ENCODE peak calls at places on chromosomes 2 and 18, in seven cellular contexts. E is COR-L47; H is posterior cingulate gyrus; Z is HT1080; Y is activated T-helper 1 cell treated with anti-CD3 and anti-CD28 coated beads, Interleukin-12 subunit alpha, Interleukin-12 subunit beta, Interleukin-2, Interleukin-4 antibody, amounts not matched to agents 30 ng/mL and 10 ng/mL and 1 ng/mL, durations not matched to agents 14 hours and 24 hours and 36 hours; M is endothelial cell of umbilical vein; D is aorta. J is an unnamed sample.

GRCh38 chr2:100124746-100125145 is 17.6 kb downstream of the AFF3 start:
- DNase-seq in Y (no peak), D (no peak), E (no peak), M (no peak), H (no peak), Z (peak), J (no peak)

GRCh38 chr2:77458216-77458615 is 64.0 kb downstream of the LRRTM4 start:
- DNase-seq in M (no peak), Z (no peak), D (no peak), H (peak), Y (no peak), E (no peak), J (no peak)

GRCh38 chr2:200225943-200226342 is 80.5 kb upstream of the SPATS2L start:
- DNase-seq in E (no peak), M (no peak), Y (no peak), D (no peak), H (no peak), Z (no peak), J (no peak)

GRCh38 chr18:48680339-48680738 is 141.5 kb downstream of the CTIF start:
- DNase-seq in D (peak), E (no peak), M (peak), Y (no peak), H (no peak), Z (no peak), J (peak)

GRCh38 chr2:240791211-240791800 is 28.7 kb downstream of the KIF1A start:
- DNase-seq in H (peak), Y (no peak), M (no peak), Z (no peak), D (peak), E (no peak), J (peak)

GRCh38 chr2:230128943-230129342 is 60.2 kb upstream of the SLC16A14 start:
- DNase-seq in M (no peak), H (no peak), E (no peak), Z (no peak), Y (no peak), D (no peak), J (no peak)

GRCh38 chr18:45686892-45687611 is 36.9 kb upstream of the SLC14A1 start:
- DNase-seq in H (no peak), D (no peak), Z (no peak), Y (peak), M (no peak), E (no peak), J (no peak)

GRCh38 chr2:230220347-230220969 is 674 bp upstream of the SP110 start:
- DNase-seq in D (no peak), Z (no peak), E (no peak), M (no peak), Y (no peak), H (no peak), J (no peak)

GRCh38 chr18:13003466-13003896 is 12.3 kb downstream of the CEP192 start:
- DNase-seq in H (no peak), M (peak), D (no peak), Y (no peak), E (peak), Z (peak), J (no peak)

GRCh38 chr2:197427986-197428385 is 6.8 kb downstream of the SF3B1 start:
- DNase-seq in Z (no peak), E (no peak), Y (no peak), H (no peak), M (no peak), D (no peak), J (no peak)

GRCh38 chr2:230951396-230951795 is 26.4 kb upstream of the GPR55 start:
- DNase-seq in Y (no peak), Z (no peak), E (no peak), H (no peak), D (no peak), M (no peak), J (no peak)

GRCh38 chr2:16508061-16508851 is 157.4 kb downstream of the CYRIA start:
- DNase-seq in H (peak), D (peak), M (peak), Z (no peak), Y (no peak), E (peak), J (peak)

GRCh38 chr2:10775831-10776230 is 36.8 kb downstream of the PDIA6 start:
- DNase-seq in Y (no peak), H (peak), Z (no peak), D (no peak), E (no peak), M (no peak), J (no peak)

GRCh38 chr18:25099838-25100393 is 252.1 kb downstream of the ZNF521 start:
- DNase-seq in Z (no peak), E (no peak), D (no peak), H (no peak), M (peak), Y (no peak), J (no peak)

GRCh38 chr18:21741511-21742322 is 1.1 kb downstream of the MIB1 start:
- DNase-seq in Y (no peak), Z (peak), E (peak), M (peak), H (peak), D (peak), J (peak)

GRCh38 chr2:20635698-20636584 is 15.0 kb downstream of the HS1BP3 start:
- DNase-seq in E (peak), D (peak), Y (no peak), M (peak), H (peak), Z (peak), J (peak)

GRCh38 chr2:238434846-238435751 is 8.4 kb downstream of the ASB1 start:
- DNase-seq in Z (no peak), M (no peak), Y (no peak), H (no peak), D (no peak), E (no peak), J (no peak)

GRCh38 chr2:241541564-241542277 is 16.8 kb upstream of the BOK start:
- DNase-seq in H (no peak), Y (no peak), E (no peak), Z (no peak), M (no peak), D (no peak), J (no peak)

GRCh38 chr18:48548921-48549320 is 10.1 kb downstream of the CTIF start:
- DNase-seq in Z (no peak), H (no peak), Y (no peak), D (no peak), M (no peak), E (no peak), J (no peak)

GRCh38 chr2:224405841-224406370 is 4.0 kb upstream of the FAM124B start:
- DNase-seq in H (no peak), Y (no peak), Z (peak), D (no peak), E (no peak), M (peak), J (no peak)

GRCh38 chr2:151029406-151030157 is 232.1 kb downstream of the RBM43 start:
- DNase-seq in D (no peak), E (no peak), Z (no peak), Y (no peak), M (no peak), H (no peak), J (no peak)

GRCh38 chr2:229032596-229033234 is 238.4 kb downstream of the PID1 start:
- DNase-seq in H (no peak), M (no peak), Y (no peak), E (no peak), Z (no peak), D (peak), J (no peak)

GRCh38 chr2:147756103-147756502 is 88.7 kb upstream of the ACVR2A start:
- DNase-seq in D (no peak), M (no peak), Y (no peak), E (peak), Z (no peak), H (no peak), J (no peak)

GRCh38 chr18:11260963-11261441 is 111.6 kb upstream of the PIEZO2 start:
- DNase-seq in E (no peak), M (no peak), Y (no peak), H (no peak), Z (no peak), D (no peak), J (no peak)